ENCODE peak calls at places on chromosomes 5 and 9, in eight cellular contexts. One of them, this sample, is unnamed. For H3K9me3, the result is how much of the 10 kb centered on the place peaks cover.

GRCh38 chr5:67255881-67256280 is 59.3 kb upstream of the CD180 start:
- DNase-seq in A549: no peak
- DNase-seq in IMR-90: no peak
- DNase-seq in adrenal gland: no peak
- DNase-seq in breast epithelium: no peak
- DNase-seq in HepG2: no peak
- DNase-seq in Peyer's patch: no peak
- DNase-seq in HCT116: no peak
- DNase-seq in this sample: no peak

GRCh38 chr9:69179037-69179436 is 5.0 kb downstream of the TJP2 start:
- DNase-seq in A549: no peak
- DNase-seq in IMR-90: no peak
- DNase-seq in adrenal gland: no peak
- DNase-seq in breast epithelium: no peak
- DNase-seq in HepG2: no peak
- DNase-seq in Peyer's patch: no peak
- DNase-seq in HCT116: no peak
- DNase-seq in this sample: no peak

GRCh38 chr5:148311516-148311915 is 707 bp upstream of the SPINK7 start:
- DNase-seq in A549: no peak
- DNase-seq in IMR-90: no peak
- DNase-seq in adrenal gland: no peak
- DNase-seq in breast epithelium: no peak
- DNase-seq in HepG2: no peak
- DNase-seq in Peyer's patch: no peak
- DNase-seq in HCT116: no peak
- DNase-seq in this sample: no peak

GRCh38 chr5:34411470-34412346 is 244.4 kb upstream of the RAI14 start:
- DNase-seq in A549: no peak
- DNase-seq in IMR-90: peak
- DNase-seq in adrenal gland: no peak
- DNase-seq in breast epithelium: no peak
- DNase-seq in HepG2: no peak
- DNase-seq in Peyer's patch: no peak
- DNase-seq in HCT116: no peak
- DNase-seq in this sample: no peak

GRCh38 chr5:126129431-126129830 is 293.8 kb upstream of the GRAMD2B start:
- DNase-seq in A549: no peak
- DNase-seq in IMR-90: no peak
- DNase-seq in adrenal gland: no peak
- DNase-seq in breast epithelium: no peak
- DNase-seq in HepG2: no peak
- DNase-seq in Peyer's patch: no peak
- DNase-seq in HCT116: no peak
- DNase-seq in this sample: no peak

GRCh38 chr5:123207852-123208251 is 118.8 kb downstream of the PRDM6 start:
- DNase-seq in A549: no peak
- DNase-seq in IMR-90: peak
- DNase-seq in adrenal gland: no peak
- DNase-seq in breast epithelium: no peak
- DNase-seq in HepG2: no peak
- DNase-seq in Peyer's patch: no peak
- DNase-seq in HCT116: no peak
- DNase-seq in this sample: no peak

GRCh38 chr9:15136646-15137045 is 170.4 kb downstream of the TTC39B start:
- DNase-seq in A549: peak
- DNase-seq in IMR-90: no peak
- DNase-seq in adrenal gland: no peak
- DNase-seq in breast epithelium: no peak
- DNase-seq in HepG2: no peak
- DNase-seq in Peyer's patch: no peak
- DNase-seq in HCT116: peak
- DNase-seq in this sample: no peak

GRCh38 chr9:114513050-114513951 is 8.0 kb upstream of the WHRN start:
- DNase-seq in A549: no peak
- DNase-seq in IMR-90: no peak
- DNase-seq in adrenal gland: no peak
- DNase-seq in breast epithelium: no peak
- DNase-seq in HepG2: no peak
- DNase-seq in Peyer's patch: peak
- DNase-seq in HCT116: no peak
- DNase-seq in this sample: no peak

GRCh38 chr5:178201221-178201926 is 3.0 kb upstream of the HNRNPAB start:
- DNase-seq in A549: no peak
- DNase-seq in IMR-90: peak
- DNase-seq in adrenal gland: peak
- DNase-seq in breast epithelium: no peak
- DNase-seq in HepG2: no peak
- DNase-seq in Peyer's patch: no peak
- DNase-seq in HCT116: no peak
- DNase-seq in this sample: no peak

GRCh38 chr5:38596997-38597396 is 40.6 kb upstream of the LIFR start:
- DNase-seq in A549: no peak
- DNase-seq in IMR-90: no peak
- DNase-seq in adrenal gland: no peak
- DNase-seq in breast epithelium: no peak
- DNase-seq in HepG2: peak
- DNase-seq in Peyer's patch: no peak
- DNase-seq in HCT116: no peak
- DNase-seq in this sample: no peak

GRCh38 chr9:120434532-120434931 is 145.4 kb downstream of the CDK5RAP2 start:
- DNase-seq in A549: no peak
- DNase-seq in IMR-90: peak
- DNase-seq in adrenal gland: peak
- DNase-seq in breast epithelium: no peak
- DNase-seq in HepG2: no peak
- DNase-seq in Peyer's patch: no peak
- DNase-seq in HCT116: no peak
- DNase-seq in this sample: no peak

GRCh38 chr5:132297211-132297940 is 3.2 kb downstream of the SLC22A4 start:
- DNase-seq in A549: no peak
- DNase-seq in IMR-90: no peak
- DNase-seq in adrenal gland: no peak
- DNase-seq in breast epithelium: no peak
- DNase-seq in HepG2: no peak
- DNase-seq in Peyer's patch: no peak
- DNase-seq in HCT116: no peak
- DNase-seq in this sample: no peak

GRCh38 chr5:93723005-93723404 is 18.4 kb downstream of the POU5F2 start:
- DNase-seq in A549: no peak
- DNase-seq in IMR-90: peak
- DNase-seq in adrenal gland: no peak
- DNase-seq in breast epithelium: no peak
- DNase-seq in HepG2: no peak
- DNase-seq in Peyer's patch: no peak
- DNase-seq in HCT116: no peak
- DNase-seq in this sample: no peak

DNA sequence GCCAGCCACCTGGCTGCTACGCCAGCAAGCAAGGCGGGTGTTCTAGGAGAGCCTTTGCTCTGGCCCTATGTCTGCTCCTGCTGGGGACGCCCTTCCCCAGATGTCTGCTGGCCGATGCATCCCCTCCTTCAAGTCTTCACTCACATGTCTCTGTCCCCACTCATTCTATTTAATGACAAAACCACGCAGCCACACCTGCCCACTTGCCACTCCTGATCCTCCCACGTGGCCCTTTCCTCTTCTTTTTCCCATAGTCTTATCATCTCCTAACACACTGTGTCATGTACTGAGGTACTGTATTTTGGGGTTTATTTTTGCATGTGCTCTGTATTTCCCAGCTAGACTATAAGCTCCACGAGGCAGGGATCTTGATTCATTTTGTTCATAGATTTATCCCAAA is 62.0 kb upstream of the HRH2 start:
- DNase-seq in A549: no peak
- DNase-seq in IMR-90: no peak
- DNase-seq in adrenal gland: no peak
- DNase-seq in breast epithelium: no peak
- DNase-seq in HepG2: no peak
- DNase-seq in Peyer's patch: no peak
- DNase-seq in HCT116: no peak
- DNase-seq in this sample: no peak
- TF ChIP-seq POLR2A in A549: no peak
- TF ChIP-seq POLR2A in IMR-90: no peak
- TF ChIP-seq POLR2A in adrenal gland: no peak
- TF ChIP-seq POLR2A in breast epithelium: no peak
- TF ChIP-seq POLR2A in HepG2: no peak
- TF ChIP-seq POLR2A in Peyer's patch: no peak
- TF ChIP-seq POLR2A in HCT116: no peak
- TF ChIP-seq POLR2A in this sample: no peak

DNA sequence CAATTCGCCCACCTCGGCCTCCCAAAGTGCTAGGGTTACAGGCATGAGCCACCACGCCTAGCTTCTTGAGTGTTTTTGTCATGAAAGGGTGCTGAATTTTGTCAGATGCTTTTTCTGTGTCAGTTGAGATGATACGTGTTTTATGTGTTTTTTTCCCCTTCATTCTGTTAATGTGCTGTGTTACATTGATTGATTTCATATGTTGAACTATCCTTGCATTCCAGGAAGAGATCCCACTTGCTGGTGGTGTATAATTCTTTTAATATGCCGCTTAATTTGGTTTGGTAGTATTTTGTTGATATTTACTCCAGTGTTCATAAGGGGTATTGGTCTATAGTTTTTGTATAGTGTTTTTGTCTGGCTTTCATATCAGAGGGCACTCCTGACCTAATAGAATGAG is 13.6 kb downstream of the ZBTB43 start:
- DNase-seq in A549: no peak
- DNase-seq in IMR-90: no peak
- DNase-seq in adrenal gland: no peak
- DNase-seq in breast epithelium: no peak
- DNase-seq in HepG2: no peak
- DNase-seq in Peyer's patch: no peak
- DNase-seq in HCT116: no peak
- DNase-seq in this sample: no peak
- H3K9me3 ChIP-seq in A549: under half
- H3K9me3 ChIP-seq in IMR-90: under half
- H3K9me3 ChIP-seq in adrenal gland: under half
- H3K9me3 ChIP-seq in breast epithelium: under half
- H3K9me3 ChIP-seq in HepG2: under half
- H3K9me3 ChIP-seq in Peyer's patch: under half
- H3K9me3 ChIP-seq in HCT116: under half
- H3K9me3 ChIP-seq in this sample: under half

DNA sequence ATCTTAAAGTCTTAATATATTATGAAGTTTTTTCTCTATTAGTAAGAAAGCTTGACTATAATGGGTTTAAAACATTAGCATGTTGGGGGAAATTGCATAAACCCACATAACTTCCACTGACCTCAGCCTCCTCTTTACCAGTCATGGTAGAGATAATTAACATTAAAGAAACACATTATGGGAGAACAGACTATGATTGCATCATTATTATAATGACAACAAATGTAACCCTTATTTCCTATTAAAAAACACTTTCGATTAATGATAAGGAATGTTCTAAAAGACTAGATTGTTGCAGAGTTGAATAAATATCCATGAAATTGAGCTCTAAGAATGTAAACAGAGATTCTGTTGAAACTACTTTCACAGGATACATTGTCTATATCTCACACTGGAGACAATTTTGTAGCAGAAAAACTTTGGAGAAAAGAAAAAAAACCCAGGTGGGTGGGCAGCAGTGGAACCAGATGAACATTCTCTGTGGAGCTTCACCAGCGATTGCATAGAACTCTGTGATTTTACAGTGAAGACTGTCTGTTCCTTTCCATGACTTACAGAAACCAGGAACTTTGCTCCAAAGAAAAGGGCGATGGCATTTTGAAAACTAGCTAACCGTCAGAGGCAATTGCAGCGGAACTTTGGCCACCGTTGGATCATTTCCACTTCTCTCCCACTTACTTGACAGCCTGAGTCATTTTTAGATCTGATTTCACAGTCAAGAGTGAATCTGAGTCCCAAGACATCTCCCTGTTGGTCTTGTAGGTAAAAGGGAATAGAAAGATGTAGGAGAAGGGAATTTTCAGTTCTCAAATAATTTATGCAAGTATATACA is 21.0 kb upstream of the ERAP2 start:
- DNase-seq in A549: no peak
- DNase-seq in IMR-90: peak
- DNase-seq in adrenal gland: no peak
- DNase-seq in breast epithelium: no peak
- DNase-seq in HepG2: no peak
- DNase-seq in Peyer's patch: peak
- DNase-seq in HCT116: no peak
- DNase-seq in this sample: no peak
- TF ChIP-seq POLR2A in A549: no peak
- TF ChIP-seq POLR2A in IMR-90: no peak
- TF ChIP-seq POLR2A in adrenal gland: no peak
- TF ChIP-seq POLR2A in breast epithelium: no peak
- TF ChIP-seq POLR2A in HepG2: no peak
- TF ChIP-seq POLR2A in Peyer's patch: no peak
- TF ChIP-seq POLR2A in HCT116: no peak
- TF ChIP-seq POLR2A in this sample: no peak

GRCh38 chr5:141355641-141356040 is 820 bp downstream of the PCDHGA4 start:
- DNase-seq in A549: no peak
- DNase-seq in IMR-90: no peak
- DNase-seq in adrenal gland: no peak
- DNase-seq in breast epithelium: no peak
- DNase-seq in HepG2: no peak
- DNase-seq in Peyer's patch: no peak
- DNase-seq in HCT116: no peak
- DNase-seq in this sample: no peak

GRCh38 chr5:141354900-141355469 is at the start of gene PCDHGA4:
- DNase-seq in A549: no peak
- DNase-seq in IMR-90: peak
- DNase-seq in adrenal gland: no peak
- DNase-seq in breast epithelium: no peak
- DNase-seq in HepG2: no peak
- DNase-seq in Peyer's patch: no peak
- DNase-seq in HCT116: no peak
- DNase-seq in this sample: no peak

GRCh38 chr5:141351591-141351990 is 1.7 kb downstream of the PCDHGB1 start:
- DNase-seq in A549: no peak
- DNase-seq in IMR-90: no peak
- DNase-seq in adrenal gland: no peak
- DNase-seq in breast epithelium: no peak
- DNase-seq in HepG2: no peak
- DNase-seq in Peyer's patch: no peak
- DNase-seq in HCT116: no peak
- DNase-seq in this sample: no peak

GRCh38 chr5:141345327-141345726 is 1.7 kb downstream of the PCDHGA3 start:
- DNase-seq in A549: no peak
- DNase-seq in IMR-90: no peak
- DNase-seq in adrenal gland: no peak
- DNase-seq in breast epithelium: no peak
- DNase-seq in HepG2: no peak
- DNase-seq in Peyer's patch: no peak
- DNase-seq in HCT116: no peak
- DNase-seq in this sample: no peak

GRCh38 chr5:141349917-141350619 is at the start of gene PCDHGB1:
- DNase-seq in A549: peak
- DNase-seq in IMR-90: peak
- DNase-seq in adrenal gland: no peak
- DNase-seq in breast epithelium: no peak
- DNase-seq in HepG2: peak
- DNase-seq in Peyer's patch: no peak
- DNase-seq in HCT116: no peak
- DNase-seq in this sample: no peak
- H3K9me3 ChIP-seq in A549: under half
- H3K9me3 ChIP-seq in IMR-90: under half
- H3K9me3 ChIP-seq in adrenal gland: under half
- H3K9me3 ChIP-seq in breast epithelium: half or more
- H3K9me3 ChIP-seq in HepG2: under half
- H3K9me3 ChIP-seq in Peyer's patch: under half
- H3K9me3 ChIP-seq in HCT116: under half
- H3K9me3 ChIP-seq in this sample: under half